ENCODE peak calls at places on chromosomes 11 and 22, in six cellular contexts. One of them, this sample, is unnamed.

GRCh38 chr22:23306926-23307325 is 126.6 kb downstream of the BCR start:
- DNase-seq in stomach: no peak
- DNase-seq in adrenal gland: peak; percentile 12
- DNase-seq in aorta: no peak
- DNase-seq in neuronal stem cell: no peak
- DNase-seq in neural progenitor cell: no peak
- DNase-seq in this sample: no peak

GRCh38 chr11:85941380-85941973 is 86.3 kb downstream of the CCDC83 start:
- DNase-seq in aorta: no peak
- DNase-seq in stomach: peak; percentile 40
- DNase-seq in adrenal gland: peak; percentile 61
- DNase-seq in neuronal stem cell: peak; percentile 14
- DNase-seq in neural progenitor cell: peak; percentile 66
- DNase-seq in this sample: no peak

GRCh38 chr11:47495856-47496217 is 46.9 kb upstream of the RAPSN start:
- DNase-seq in adrenal gland: no peak
- DNase-seq in neuronal stem cell: no peak
- DNase-seq in aorta: no peak
- DNase-seq in stomach: no peak
- DNase-seq in neural progenitor cell: no peak
- DNase-seq in this sample: no peak

GRCh38 chr11:84193706-84194105 is 907.5 kb upstream of the CCDC90B start:
- DNase-seq in aorta: no peak
- DNase-seq in adrenal gland: no peak
- DNase-seq in neural progenitor cell: no peak
- DNase-seq in stomach: no peak
- DNase-seq in neuronal stem cell: no peak
- DNase-seq in this sample: no peak

GRCh38 chr11:3109921-3110706 is 52.9 kb upstream of the CARS1 start:
- DNase-seq in stomach: peak; percentile 47
- DNase-seq in neural progenitor cell: peak; percentile 59
- DNase-seq in neuronal stem cell: no peak
- DNase-seq in aorta: peak; percentile 84
- DNase-seq in adrenal gland: peak; percentile 40
- DNase-seq in this sample: no peak

GRCh38 chr22:33747576-33748180 is 172.6 kb downstream of the LARGE1 start:
- DNase-seq in aorta: no peak
- DNase-seq in stomach: peak; percentile 28
- DNase-seq in neuronal stem cell: no peak
- DNase-seq in adrenal gland: no peak
- DNase-seq in neural progenitor cell: no peak
- DNase-seq in this sample: no peak

GRCh38 chr11:34149786-34150185 is 44.4 kb downstream of the NAT10 start:
- DNase-seq in stomach: no peak
- DNase-seq in neural progenitor cell: peak; percentile 67
- DNase-seq in aorta: no peak
- DNase-seq in neuronal stem cell: no peak
- DNase-seq in adrenal gland: no peak
- DNase-seq in this sample: no peak

GRCh38 chr11:134901536-134901935 is 489.5 kb upstream of the B3GAT1 start:
- DNase-seq in stomach: no peak
- DNase-seq in aorta: no peak
- DNase-seq in adrenal gland: no peak
- DNase-seq in neuronal stem cell: no peak
- DNase-seq in neural progenitor cell: peak; percentile 44
- DNase-seq in this sample: no peak

GRCh38 chr11:117202386-117203068 is 3.4 kb downstream of the TAGLN start:
- DNase-seq in neural progenitor cell: no peak
- DNase-seq in neuronal stem cell: no peak
- DNase-seq in aorta: no peak
- DNase-seq in stomach: no peak
- DNase-seq in adrenal gland: no peak
- DNase-seq in this sample: no peak

GRCh38 chr11:117201516-117201866 is 2.3 kb downstream of the TAGLN start:
- DNase-seq in neural progenitor cell: no peak
- DNase-seq in aorta: no peak
- DNase-seq in stomach: no peak
- DNase-seq in neuronal stem cell: no peak
- DNase-seq in adrenal gland: no peak
- DNase-seq in this sample: no peak

GRCh38 chr11:117201906-117202305 is 2.7 kb downstream of the TAGLN start:
- DNase-seq in neural progenitor cell: no peak
- DNase-seq in neuronal stem cell: no peak
- DNase-seq in aorta: no peak
- DNase-seq in stomach: no peak
- DNase-seq in adrenal gland: no peak
- DNase-seq in this sample: no peak

GRCh38 chr11:117199916-117200812 is 994 bp downstream of the TAGLN start:
- DNase-seq in stomach: no peak
- DNase-seq in neuronal stem cell: no peak
- DNase-seq in adrenal gland: no peak
- DNase-seq in neural progenitor cell: no peak
- DNase-seq in aorta: no peak
- DNase-seq in this sample: no peak

DNA sequence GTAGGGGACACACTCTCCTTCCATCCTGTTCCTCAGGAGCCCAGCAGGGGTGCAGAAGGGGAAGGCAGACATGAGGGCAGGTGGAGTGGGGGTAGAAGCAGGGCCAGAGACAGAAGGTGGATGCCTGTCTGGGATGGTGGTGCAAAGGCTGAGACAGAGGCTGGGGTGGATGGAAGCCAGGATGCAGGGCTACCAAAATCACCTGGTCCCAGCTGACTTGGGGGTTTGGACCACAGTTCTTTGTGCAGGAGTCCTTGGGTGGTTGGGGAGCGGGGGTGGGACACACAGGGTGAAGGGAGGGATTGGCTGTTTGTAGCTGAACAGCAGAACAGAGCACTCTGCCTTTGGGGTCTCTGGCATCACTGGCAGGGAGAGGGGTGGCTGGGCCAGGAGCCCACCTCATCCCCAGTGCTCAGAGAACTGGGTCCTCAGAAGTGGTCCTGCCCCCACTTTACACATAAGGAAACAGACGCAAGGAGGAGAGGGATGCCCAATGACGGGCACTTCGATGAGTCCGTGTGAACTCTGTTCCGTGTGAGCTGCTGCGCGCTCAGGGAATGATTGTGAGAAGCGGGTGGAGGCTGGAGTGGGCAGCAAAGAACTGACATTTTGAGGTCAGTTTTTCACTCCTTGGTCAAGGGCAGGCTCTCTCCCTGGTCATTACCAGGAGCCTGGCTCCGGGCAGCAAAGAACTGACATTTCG is 1.8 kb downstream of the TAGLN start:
- DNase-seq in aorta: no peak
- DNase-seq in neuronal stem cell: no peak
- DNase-seq in neural progenitor cell: no peak
- DNase-seq in stomach: no peak
- DNase-seq in adrenal gland: no peak
- DNase-seq in this sample: no peak
- H3K27ac ChIP-seq in aorta: peak overlapping the region; percentile 94
- H3K27ac ChIP-seq in neuronal stem cell: no peak overlapping the region
- H3K27ac ChIP-seq in neural progenitor cell: no peak overlapping the region
- H3K27ac ChIP-seq in stomach: peak overlapping the region; percentile 59
- H3K27ac ChIP-seq in adrenal gland: peak overlapping the region; percentile 48
- H3K27ac ChIP-seq in this sample: no peak overlapping the region

GRCh38 chr22:40417041-40417440 is 46.6 kb downstream of the SGSM3 start:
- DNase-seq in adrenal gland: no peak
- DNase-seq in stomach: no peak
- DNase-seq in neural progenitor cell: no peak
- DNase-seq in neuronal stem cell: no peak
- DNase-seq in aorta: peak; percentile 43
- DNase-seq in this sample: no peak

GRCh38 chr22:40416636-40417035 is 46.2 kb downstream of the SGSM3 start:
- DNase-seq in adrenal gland: no peak
- DNase-seq in stomach: no peak
- DNase-seq in neural progenitor cell: no peak
- DNase-seq in neuronal stem cell: no peak
- DNase-seq in aorta: peak; percentile 63
- DNase-seq in this sample: no peak

GRCh38 chr22:40414838-40415505 is 44.6 kb downstream of the SGSM3 start:
- DNase-seq in adrenal gland: no peak
- DNase-seq in stomach: no peak
- DNase-seq in aorta: peak; percentile 74
- DNase-seq in neural progenitor cell: no peak
- DNase-seq in neuronal stem cell: no peak
- DNase-seq in this sample: no peak

GRCh38 chr22:40416267-40416570 is 45.8 kb downstream of the SGSM3 start:
- DNase-seq in neural progenitor cell: no peak
- DNase-seq in stomach: no peak
- DNase-seq in adrenal gland: no peak
- DNase-seq in aorta: peak; percentile 54
- DNase-seq in neuronal stem cell: no peak
- DNase-seq in this sample: no peak

DNA sequence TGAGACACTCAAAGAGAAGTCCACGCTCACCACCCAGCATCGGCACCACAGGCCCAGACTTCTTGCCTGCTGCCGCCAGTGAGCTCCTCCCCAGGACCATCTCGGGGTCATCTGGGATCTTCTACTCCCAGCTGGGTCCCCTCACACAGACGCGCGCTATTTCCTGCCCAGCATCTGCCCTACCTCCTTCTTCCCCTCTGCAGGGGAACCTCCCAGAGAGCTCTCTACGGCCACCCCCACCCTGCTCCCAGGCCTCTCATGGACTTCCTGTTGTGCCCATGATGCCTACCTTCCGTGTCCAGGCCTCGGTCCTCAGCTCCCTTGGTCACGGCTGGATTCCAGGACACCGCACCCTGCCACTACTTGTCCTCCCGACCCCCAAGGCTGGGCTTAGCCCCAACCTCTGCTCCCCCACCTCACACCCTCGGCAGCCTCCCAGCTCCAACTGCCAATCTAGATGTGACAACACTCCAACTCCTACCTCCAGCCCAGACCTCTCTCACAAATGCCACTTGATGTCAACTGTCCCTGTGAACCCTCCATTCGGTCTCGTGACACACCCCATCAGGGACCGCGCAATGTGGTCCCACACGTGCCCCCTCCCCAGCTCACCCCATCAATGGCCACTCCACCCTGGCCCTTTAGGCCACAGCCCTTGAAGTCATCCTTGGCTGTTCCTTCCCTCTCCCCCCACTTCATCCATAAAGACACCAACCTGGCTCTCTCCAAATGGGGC is 45.3 kb downstream of the SGSM3 start:
- DNase-seq in aorta: peak; percentile 70
- DNase-seq in adrenal gland: no peak
- DNase-seq in stomach: no peak
- DNase-seq in neural progenitor cell: no peak
- DNase-seq in neuronal stem cell: no peak
- DNase-seq in this sample: no peak
- H3K4me3 ChIP-seq in aorta: no peak overlapping the region
- H3K4me3 ChIP-seq in adrenal gland: no peak overlapping the region
- H3K4me3 ChIP-seq in stomach: no peak overlapping the region
- H3K4me3 ChIP-seq in neural progenitor cell: no peak overlapping the region
- H3K4me3 ChIP-seq in neuronal stem cell: no peak overlapping the region
- H3K4me3 ChIP-seq in this sample: no peak overlapping the region

GRCh38 chr11:100629671-100630070 is 57.4 kb upstream of the ARHGAP42 start:
- DNase-seq in adrenal gland: no peak
- DNase-seq in aorta: no peak
- DNase-seq in neural progenitor cell: no peak
- DNase-seq in stomach: no peak
- DNase-seq in neuronal stem cell: no peak
- DNase-seq in this sample: no peak

GRCh38 chr11:100624346-100624745 is 62.7 kb upstream of the ARHGAP42 start:
- DNase-seq in neuronal stem cell: no peak
- DNase-seq in adrenal gland: no peak
- DNase-seq in aorta: no peak
- DNase-seq in stomach: no peak
- DNase-seq in neural progenitor cell: no peak
- DNase-seq in this sample: no peak

GRCh38 chr11:100622404-100622803 is 64.7 kb upstream of the ARHGAP42 start:
- DNase-seq in neuronal stem cell: no peak
- DNase-seq in adrenal gland: no peak
- DNase-seq in neural progenitor cell: no peak
- DNase-seq in stomach: no peak
- DNase-seq in aorta: no peak
- DNase-seq in this sample: no peak

GRCh38 chr11:100619484-100619883 is 67.6 kb upstream of the ARHGAP42 start:
- DNase-seq in neural progenitor cell: no peak
- DNase-seq in adrenal gland: no peak
- DNase-seq in neuronal stem cell: no peak
- DNase-seq in aorta: no peak
- DNase-seq in stomach: no peak
- DNase-seq in this sample: no peak

DNA sequence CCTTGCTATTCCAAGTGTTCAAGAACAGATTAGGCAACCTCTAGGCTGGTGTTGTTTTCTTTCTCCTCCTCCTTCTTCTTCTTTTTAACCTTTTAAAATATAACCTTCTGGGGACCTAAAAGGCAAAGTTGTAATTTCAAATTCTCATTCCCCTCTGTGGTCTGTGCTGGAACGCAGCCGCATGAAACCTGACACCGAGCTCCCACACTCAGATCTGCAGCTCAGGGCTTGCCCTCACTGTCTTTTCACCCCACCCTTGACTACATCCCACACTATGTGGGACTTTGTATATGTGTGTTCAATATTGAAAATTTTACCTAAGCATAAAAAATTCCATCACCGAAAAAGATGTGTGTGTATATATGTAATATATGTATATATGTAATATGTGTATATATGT is 62.0 kb upstream of the ARHGAP42 start:
- DNase-seq in neuronal stem cell: no peak
- DNase-seq in stomach: no peak
- DNase-seq in neural progenitor cell: no peak
- DNase-seq in adrenal gland: no peak
- DNase-seq in aorta: no peak
- DNase-seq in this sample: no peak
- H3K27ac ChIP-seq in neuronal stem cell: no peak overlapping the region
- H3K27ac ChIP-seq in stomach: no peak overlapping the region
- H3K27ac ChIP-seq in neural progenitor cell: no peak overlapping the region
- H3K27ac ChIP-seq in adrenal gland: no peak overlapping the region
- H3K27ac ChIP-seq in aorta: no peak overlapping the region
- H3K27ac ChIP-seq in this sample: no peak overlapping the region

GRCh38 chr22:25282346-25282670 is 62.9 kb downstream of the CRYBB2 start:
- DNase-seq in aorta: no peak
- DNase-seq in neuronal stem cell: peak; percentile 12
- DNase-seq in adrenal gland: no peak
- DNase-seq in neural progenitor cell: no peak
- DNase-seq in stomach: no peak
- DNase-seq in this sample: no peak

GRCh38 chr22:25281675-25282345 is 62.4 kb downstream of the CRYBB2 start:
- DNase-seq in adrenal gland: no peak
- DNase-seq in aorta: no peak
- DNase-seq in neuronal stem cell: peak; percentile 5
- DNase-seq in neural progenitor cell: peak; percentile 47
- DNase-seq in stomach: no peak
- DNase-seq in this sample: no peak

DNA sequence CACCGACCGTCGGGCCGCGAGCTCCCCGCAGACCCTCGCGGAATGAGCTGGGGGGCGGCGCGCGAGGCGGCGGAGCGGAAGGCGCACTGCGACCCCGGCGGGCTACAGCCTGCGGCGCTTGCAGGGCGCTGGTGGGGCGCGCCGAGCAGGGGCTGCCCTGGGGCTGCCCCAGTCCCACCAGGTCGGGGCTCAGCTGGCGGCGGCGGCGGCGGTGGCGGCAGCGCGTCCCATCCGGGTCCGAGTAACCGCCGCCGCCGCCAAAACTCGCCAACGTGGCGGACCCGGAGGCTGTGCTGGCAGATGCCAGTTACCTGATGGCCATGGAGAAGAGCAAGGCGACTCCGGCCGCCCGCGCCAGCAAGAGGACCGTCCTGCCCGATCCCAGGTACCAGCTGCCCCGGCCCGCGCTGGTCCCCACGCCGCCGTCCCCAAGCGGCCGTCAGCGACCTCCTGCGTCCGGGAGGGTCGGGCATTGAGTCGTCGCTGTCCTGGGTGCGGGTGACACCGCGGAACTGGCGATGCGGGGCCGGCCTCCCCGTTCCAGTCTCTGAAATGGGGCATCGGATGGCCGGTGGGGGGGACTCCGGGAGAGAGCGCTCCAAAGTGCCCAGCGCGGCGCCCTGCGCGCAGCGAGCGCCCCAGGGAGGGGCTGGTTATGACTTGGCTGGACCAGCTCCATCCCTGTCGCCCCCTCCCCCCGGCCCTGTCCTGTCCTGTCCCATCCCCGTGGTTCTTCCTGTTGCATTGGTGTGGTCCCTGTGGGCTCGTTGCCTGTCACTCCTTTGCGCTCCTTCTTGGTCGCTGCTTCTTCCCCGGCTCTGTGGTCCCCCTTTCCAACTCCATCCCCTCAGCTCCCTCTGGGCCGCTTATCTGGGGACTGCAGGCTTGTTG is 63.5 kb downstream of the CRYBB2 start:
- DNase-seq in aorta: no peak
- DNase-seq in neural progenitor cell: peak; percentile 69
- DNase-seq in stomach: no peak
- DNase-seq in adrenal gland: no peak
- DNase-seq in neuronal stem cell: peak; percentile 18
- DNase-seq in this sample: no peak
- H3K4me3 ChIP-seq in aorta: no peak overlapping the region
- H3K4me3 ChIP-seq in neural progenitor cell: peak overlapping the region; percentile 89
- H3K4me3 ChIP-seq in stomach: peak overlapping the region; percentile 3
- H3K4me3 ChIP-seq in adrenal gland: no peak overlapping the region
- H3K4me3 ChIP-seq in neuronal stem cell: peak overlapping the region; percentile 86
- H3K4me3 ChIP-seq in this sample: no peak overlapping the region

This sample was measured in SK-N-MC.